ENCODE peak calls at places on chromosomes 7 and 10, in seven cellular contexts. One of them, this sample, is unnamed.

GRCh38 chr10:114998993-114999392 is 61.0 kb downstream of the TRUB1 start:
- DNase-seq in ovary: no peak
- DNase-seq in GM06990: no peak
- DNase-seq in breast epithelium: no peak
- DNase-seq in effector memory CD4-positive, alpha-beta T cell: no peak
- DNase-seq in astrocyte of the spinal cord: no peak
- DNase-seq in psoas muscle: no peak
- DNase-seq in this sample: no peak

GRCh38 chr10:31782701-31783100 is 145.9 kb downstream of the ARHGAP12 start:
- DNase-seq in ovary: no peak
- DNase-seq in psoas muscle: no peak
- DNase-seq in effector memory CD4-positive, alpha-beta T cell: no peak
- DNase-seq in breast epithelium: no peak
- DNase-seq in GM06990: no peak
- DNase-seq in astrocyte of the spinal cord: no peak
- DNase-seq in this sample: no peak

GRCh38 chr7:29840701-29841100 is 34.4 kb downstream of the WIPF3 start:
- DNase-seq in breast epithelium: no peak
- DNase-seq in ovary: no peak
- DNase-seq in psoas muscle: no peak
- DNase-seq in GM06990: no peak
- DNase-seq in astrocyte of the spinal cord: no peak
- DNase-seq in effector memory CD4-positive, alpha-beta T cell: no peak
- DNase-seq in this sample: no peak

GRCh38 chr7:23043441-23043840 is 29.5 kb upstream of the HYCC1 start:
- DNase-seq in ovary: no peak
- DNase-seq in effector memory CD4-positive, alpha-beta T cell: no peak
- DNase-seq in astrocyte of the spinal cord: peak
- DNase-seq in GM06990: no peak
- DNase-seq in breast epithelium: no peak
- DNase-seq in psoas muscle: no peak
- DNase-seq in this sample: peak

GRCh38 chr10:7788640-7789335 is 811 bp downstream of the ATP5F1C start:
- DNase-seq in GM06990: no peak
- DNase-seq in psoas muscle: no peak
- DNase-seq in effector memory CD4-positive, alpha-beta T cell: no peak
- DNase-seq in ovary: no peak
- DNase-seq in breast epithelium: no peak
- DNase-seq in astrocyte of the spinal cord: peak
- DNase-seq in this sample: peak

GRCh38 chr10:14241196-14241595 is 89.5 kb downstream of the FRMD4A start:
- DNase-seq in breast epithelium: no peak
- DNase-seq in ovary: no peak
- DNase-seq in astrocyte of the spinal cord: no peak
- DNase-seq in GM06990: no peak
- DNase-seq in effector memory CD4-positive, alpha-beta T cell: no peak
- DNase-seq in psoas muscle: no peak
- DNase-seq in this sample: no peak

GRCh38 chr7:137032436-137032835 is 164.0 kb downstream of the CHRM2 start:
- DNase-seq in breast epithelium: no peak
- DNase-seq in effector memory CD4-positive, alpha-beta T cell: no peak
- DNase-seq in astrocyte of the spinal cord: no peak
- DNase-seq in psoas muscle: no peak
- DNase-seq in ovary: no peak
- DNase-seq in GM06990: no peak
- DNase-seq in this sample: no peak

GRCh38 chr7:128092221-128092620 is 61.0 kb upstream of the LRRC4 start:
- DNase-seq in ovary: no peak
- DNase-seq in effector memory CD4-positive, alpha-beta T cell: no peak
- DNase-seq in astrocyte of the spinal cord: no peak
- DNase-seq in breast epithelium: no peak
- DNase-seq in GM06990: no peak
- DNase-seq in psoas muscle: no peak
- DNase-seq in this sample: no peak

GRCh38 chr7:135793841-135794240 is 45.2 kb upstream of the FAM180A start:
- DNase-seq in GM06990: no peak
- DNase-seq in astrocyte of the spinal cord: no peak
- DNase-seq in ovary: no peak
- DNase-seq in psoas muscle: no peak
- DNase-seq in breast epithelium: no peak
- DNase-seq in effector memory CD4-positive, alpha-beta T cell: no peak
- DNase-seq in this sample: no peak

GRCh38 chr10:49504528-49504927 is 34.4 kb downstream of the ERCC6 start:
- DNase-seq in effector memory CD4-positive, alpha-beta T cell: no peak
- DNase-seq in astrocyte of the spinal cord: no peak
- DNase-seq in psoas muscle: no peak
- DNase-seq in breast epithelium: no peak
- DNase-seq in GM06990: no peak
- DNase-seq in ovary: no peak
- DNase-seq in this sample: no peak

GRCh38 chr7:82605247-82605864 is 161.8 kb upstream of the CACNA2D1 start:
- DNase-seq in ovary: no peak
- DNase-seq in astrocyte of the spinal cord: peak
- DNase-seq in breast epithelium: no peak
- DNase-seq in psoas muscle: no peak
- DNase-seq in GM06990: no peak
- DNase-seq in effector memory CD4-positive, alpha-beta T cell: no peak
- DNase-seq in this sample: peak

GRCh38 chr7:28662236-28662635 is 249.9 kb downstream of the CREB5 start:
- DNase-seq in GM06990: peak
- DNase-seq in astrocyte of the spinal cord: no peak
- DNase-seq in breast epithelium: no peak
- DNase-seq in ovary: no peak
- DNase-seq in effector memory CD4-positive, alpha-beta T cell: no peak
- DNase-seq in psoas muscle: no peak
- DNase-seq in this sample: no peak

GRCh38 chr10:125457406-125457805 is 225.6 kb downstream of the TEX36 start:
- DNase-seq in ovary: no peak
- DNase-seq in astrocyte of the spinal cord: no peak
- DNase-seq in psoas muscle: no peak
- DNase-seq in GM06990: no peak
- DNase-seq in breast epithelium: no peak
- DNase-seq in effector memory CD4-positive, alpha-beta T cell: no peak
- DNase-seq in this sample: no peak

GRCh38 chr10:125450218-125450617 is 232.7 kb downstream of the TEX36 start:
- DNase-seq in GM06990: no peak
- DNase-seq in effector memory CD4-positive, alpha-beta T cell: no peak
- DNase-seq in psoas muscle: no peak
- DNase-seq in breast epithelium: no peak
- DNase-seq in ovary: no peak
- DNase-seq in astrocyte of the spinal cord: no peak
- DNase-seq in this sample: no peak

GRCh38 chr10:125460326-125460725 is 222.6 kb downstream of the TEX36 start:
- DNase-seq in GM06990: no peak
- DNase-seq in breast epithelium: no peak
- DNase-seq in effector memory CD4-positive, alpha-beta T cell: no peak
- DNase-seq in astrocyte of the spinal cord: no peak
- DNase-seq in psoas muscle: no peak
- DNase-seq in ovary: no peak
- DNase-seq in this sample: no peak

GRCh38 chr10:125451319-125451718 is 231.6 kb downstream of the TEX36 start:
- DNase-seq in effector memory CD4-positive, alpha-beta T cell: no peak
- DNase-seq in psoas muscle: no peak
- DNase-seq in ovary: no peak
- DNase-seq in astrocyte of the spinal cord: no peak
- DNase-seq in GM06990: no peak
- DNase-seq in breast epithelium: no peak
- DNase-seq in this sample: no peak

DNA sequence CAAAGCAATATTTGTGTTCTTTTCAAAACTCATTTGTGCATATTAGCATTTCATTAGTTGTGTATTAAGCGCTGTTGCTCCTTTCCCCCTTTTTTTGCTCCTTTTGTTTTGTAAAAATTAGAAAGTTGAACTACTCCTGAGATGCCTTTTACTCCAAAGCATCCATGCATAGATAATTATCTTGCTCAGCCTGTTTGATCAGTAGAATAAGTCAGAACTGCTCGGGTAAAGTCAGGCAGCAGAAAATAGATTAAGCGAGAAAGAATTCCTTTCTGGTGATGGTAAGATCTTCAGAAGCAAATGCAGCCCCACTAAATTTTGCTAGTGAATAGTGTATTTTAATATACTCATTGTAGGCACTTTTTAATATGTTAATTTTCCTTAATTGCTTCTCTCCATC is 227.1 kb downstream of the TEX36 start:
- DNase-seq in effector memory CD4-positive, alpha-beta T cell: no peak
- DNase-seq in astrocyte of the spinal cord: no peak
- DNase-seq in ovary: no peak
- DNase-seq in breast epithelium: no peak
- DNase-seq in psoas muscle: no peak
- DNase-seq in GM06990: no peak
- DNase-seq in this sample: no peak
- H3K4me3 ChIP-seq in effector memory CD4-positive, alpha-beta T cell: no peak
- H3K4me3 ChIP-seq in astrocyte of the spinal cord: no peak
- H3K4me3 ChIP-seq in ovary: no peak
- H3K4me3 ChIP-seq in breast epithelium: no peak
- H3K4me3 ChIP-seq in psoas muscle: no peak
- H3K4me3 ChIP-seq in GM06990: no peak
- H3K4me3 ChIP-seq in this sample: no peak

DNA sequence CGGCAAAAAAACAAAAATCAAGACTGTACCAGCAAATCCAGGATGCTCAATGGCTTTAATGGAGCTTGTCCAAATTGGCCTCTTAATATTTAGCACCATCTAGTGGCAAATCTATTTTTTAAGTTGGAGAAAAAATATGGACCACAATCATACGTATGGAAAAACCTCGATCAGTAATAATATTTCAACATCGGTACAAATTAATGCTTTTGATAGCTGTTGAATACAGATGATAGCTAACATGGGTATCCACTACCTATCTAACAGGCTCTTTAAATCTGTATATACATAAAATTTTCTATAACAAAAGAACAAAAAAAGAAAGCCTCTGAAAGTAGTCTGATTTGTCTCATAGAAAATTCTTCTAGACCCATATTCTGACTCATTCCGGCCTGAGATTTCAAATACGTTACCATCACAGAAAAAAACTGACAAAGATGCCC is 29.2 kb downstream of the COA1 start:
- DNase-seq in astrocyte of the spinal cord: peak
- DNase-seq in GM06990: peak
- DNase-seq in effector memory CD4-positive, alpha-beta T cell: no peak
- DNase-seq in psoas muscle: no peak
- DNase-seq in breast epithelium: no peak
- DNase-seq in ovary: no peak
- DNase-seq in this sample: peak
- H3K4me3 ChIP-seq in astrocyte of the spinal cord: no peak
- H3K4me3 ChIP-seq in GM06990: no peak
- H3K4me3 ChIP-seq in effector memory CD4-positive, alpha-beta T cell: no peak
- H3K4me3 ChIP-seq in psoas muscle: no peak
- H3K4me3 ChIP-seq in breast epithelium: no peak
- H3K4me3 ChIP-seq in ovary: no peak
- H3K4me3 ChIP-seq in this sample: no peak

GRCh38 chr10:104638861-104639594 is 2.1 kb upstream of the SORCS3 start:
- DNase-seq in GM06990: no peak
- DNase-seq in astrocyte of the spinal cord: no peak
- DNase-seq in ovary: no peak
- DNase-seq in psoas muscle: no peak
- DNase-seq in breast epithelium: no peak
- DNase-seq in effector memory CD4-positive, alpha-beta T cell: no peak
- DNase-seq in this sample: no peak
- H3K4me3 ChIP-seq in GM06990: no peak
- H3K4me3 ChIP-seq in astrocyte of the spinal cord: peak
- H3K4me3 ChIP-seq in ovary: no peak
- H3K4me3 ChIP-seq in psoas muscle: no peak
- H3K4me3 ChIP-seq in breast epithelium: peak
- H3K4me3 ChIP-seq in effector memory CD4-positive, alpha-beta T cell: no peak
- H3K4me3 ChIP-seq in this sample: no peak

GRCh38 chr7:80087768-80088170 is 46.9 kb upstream of the GNAI1 start:
- DNase-seq in breast epithelium: no peak
- DNase-seq in psoas muscle: no peak
- DNase-seq in effector memory CD4-positive, alpha-beta T cell: no peak
- DNase-seq in GM06990: no peak
- DNase-seq in astrocyte of the spinal cord: no peak
- DNase-seq in ovary: no peak
- DNase-seq in this sample: no peak
- H3K4me3 ChIP-seq in breast epithelium: no peak
- H3K4me3 ChIP-seq in psoas muscle: no peak
- H3K4me3 ChIP-seq in effector memory CD4-positive, alpha-beta T cell: no peak
- H3K4me3 ChIP-seq in GM06990: no peak
- H3K4me3 ChIP-seq in astrocyte of the spinal cord: no peak
- H3K4me3 ChIP-seq in ovary: no peak
- H3K4me3 ChIP-seq in this sample: no peak

DNA sequence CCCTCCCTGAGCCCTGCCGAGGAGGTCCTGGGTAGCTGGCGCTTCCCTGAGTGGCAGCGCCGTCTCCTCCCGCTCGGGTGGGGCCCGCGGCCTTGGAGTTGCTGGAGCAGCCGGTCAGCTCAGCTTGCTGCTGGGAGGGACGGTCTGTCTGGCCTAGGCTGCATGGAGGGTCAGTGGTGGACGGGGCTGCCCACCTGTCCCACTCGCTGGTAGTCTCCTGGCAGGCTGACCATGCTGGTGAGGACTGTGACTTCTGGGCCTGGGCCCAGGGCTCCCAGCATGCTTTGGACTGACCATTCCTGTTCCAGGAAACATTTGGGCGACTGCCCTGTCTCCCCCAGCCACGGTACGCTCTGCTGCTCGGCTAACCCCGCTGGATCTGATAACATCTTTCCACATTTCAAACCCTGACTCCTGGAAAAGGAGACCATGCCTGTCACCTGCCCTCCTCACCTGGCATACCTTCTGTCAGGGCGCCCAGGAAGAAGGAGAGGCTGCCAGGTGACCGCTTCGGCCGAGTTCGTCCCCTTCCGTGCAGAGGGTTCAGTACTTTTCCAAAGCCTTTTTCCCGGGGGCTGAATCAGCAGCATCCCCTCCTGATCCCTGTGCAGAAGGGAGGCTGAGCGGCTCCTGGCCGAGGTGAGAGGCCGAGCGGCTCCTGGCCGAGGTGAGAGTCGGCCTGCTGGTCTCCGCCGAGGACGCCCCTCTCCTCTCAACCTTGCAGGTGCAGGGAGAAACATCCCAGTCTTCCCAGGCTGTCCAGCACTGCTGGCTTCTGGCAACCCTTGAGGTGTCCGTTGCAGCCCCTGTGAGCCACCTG is 43.4 kb downstream of the FAM20C start:
- DNase-seq in psoas muscle: peak
- DNase-seq in effector memory CD4-positive, alpha-beta T cell: no peak
- DNase-seq in ovary: peak
- DNase-seq in breast epithelium: peak
- DNase-seq in astrocyte of the spinal cord: no peak
- DNase-seq in GM06990: no peak
- DNase-seq in this sample: no peak
- H3K4me3 ChIP-seq in psoas muscle: peak
- H3K4me3 ChIP-seq in effector memory CD4-positive, alpha-beta T cell: no peak
- H3K4me3 ChIP-seq in ovary: no peak
- H3K4me3 ChIP-seq in breast epithelium: peak
- H3K4me3 ChIP-seq in astrocyte of the spinal cord: no peak
- H3K4me3 ChIP-seq in GM06990: no peak
- H3K4me3 ChIP-seq in this sample: no peak

This sample was measured in cardiac fibroblast.